ENCODE peak calls at places on chromosome 2, in eight cellular contexts. U, T, G, E, I, X, D and A are unnamed samples.
A peak's percentile ranks its signal among the peaks of the same experiment; 100 is the strongest.

GRCh38 chr2:160406591-160407392 is 86.8 kb downstream of the RBMS1 start:
- DNase-seq in U (peak; percentile 56), T (peak; percentile 57), G (no peak), E (peak; percentile 31), I (peak; percentile 29), X (no peak), D (peak; percentile 80), A (no peak)

GRCh38 chr2:205660521-205661124 is 21.7 kb upstream of the NRP2 start:
- DNase-seq in U (no peak), T (no peak), G (no peak), E (no peak), I (no peak), X (no peak), D (peak; percentile 98), A (no peak)

GRCh38 chr2:113173563-113174368 is at the start of gene PSD4:
- DNase-seq in U (peak; percentile 73), T (peak; percentile 78), G (peak; percentile 56), E (no peak), I (no peak), X (no peak), D (no peak), A (no peak)

GRCh38 chr2:113077921-113078320 is 10.2 kb downstream of the IL1F10 start:
- DNase-seq in U (no peak), T (no peak), G (no peak), E (peak; percentile 79), I (no peak), X (no peak), D (no peak), A (no peak)

GRCh38 chr2:84919885-84920580 is 14.6 kb downstream of the TMSB10 start:
- DNase-seq in U (peak; percentile 52), T (no peak), G (no peak), E (peak; percentile 56), I (no peak), X (no peak), D (peak; percentile 99), A (no peak)

GRCh38 chr2:5616019-5616418 is 76.2 kb upstream of the SOX11 start:
- DNase-seq in U (no peak), T (no peak), G (no peak), E (no peak), I (no peak), X (no peak), D (no peak), A (no peak)

GRCh38 chr2:96144481-96145027 is 686 bp downstream of the DUSP2 start:
- DNase-seq in U (no peak), T (peak; percentile 68), G (no peak), E (no peak), I (peak; percentile 48), X (no peak), D (no peak), A (no peak)

GRCh38 chr2:226758886-226759660 is 40.5 kb downstream of the IRS1 start:
- DNase-seq in U (no peak), T (no peak), G (no peak), E (no peak), I (no peak), X (no peak), D (peak; percentile 87), A (no peak)

GRCh38 chr2:107592225-107592624 is 234.5 kb upstream of the RGPD4 start:
- DNase-seq in U (no peak), T (no peak), G (no peak), E (no peak), I (no peak), X (no peak), D (no peak), A (no peak)

GRCh38 chr2:127526940-127527804 is 883 bp upstream of the IWS1 start:
- DNase-seq in U (no peak), T (no peak), G (no peak), E (peak; percentile 40), I (no peak), X (no peak), D (no peak), A (no peak)

GRCh38 chr2:109701362-109701761 is 87.2 kb downstream of the SOWAHC start:
- DNase-seq in U (no peak), T (no peak), G (no peak), E (peak; percentile 26), I (no peak), X (no peak), D (no peak), A (no peak)

GRCh38 chr2:101305044-101305443 is 3.5 kb downstream of the RNF149 start:
- DNase-seq in U (no peak), T (no peak), G (no peak), E (no peak), I (no peak), X (no peak), D (no peak), A (no peak)

GRCh38 chr2:160484859-160485520 is 8.6 kb downstream of the RBMS1 start:
- DNase-seq in U (no peak), T (no peak), G (no peak), E (no peak), I (no peak), X (no peak), D (no peak), A (no peak)

GRCh38 chr2:7539077-7539476 is 621.9 kb downstream of the RNF144A start:
- DNase-seq in U (no peak), T (no peak), G (no peak), E (no peak), I (no peak), X (no peak), D (no peak), A (no peak)

GRCh38 chr2:102236132-102236531 is 49.3 kb downstream of the IL1RL2 start:
- DNase-seq in U (no peak), T (no peak), G (no peak), E (no peak), I (no peak), X (no peak), D (no peak), A (no peak)

GRCh38 chr2:25078171-25079049 is 36.5 kb downstream of the EFR3B start:
- DNase-seq in U (no peak), T (no peak), G (no peak), E (peak; percentile 64), I (no peak), X (no peak), D (peak; percentile 91), A (no peak)

GRCh38 chr2:46984642-46985476 is 69.3 kb upstream of the MCFD2 start:
- DNase-seq in U (peak; percentile 81), T (no peak), G (peak; percentile 82), E (peak; percentile 78), I (no peak), X (no peak), D (peak; percentile 97), A (peak; percentile 58)

GRCh38 chr2:516131-516530 is 161.1 kb downstream of the TMEM18 start:
- DNase-seq in U (no peak), T (no peak), G (no peak), E (no peak), I (no peak), X (no peak), D (no peak), A (no peak)

GRCh38 chr2:21333249-21333648 is 209.5 kb downstream of the TDRD15 start:
- DNase-seq in U (no peak), T (no peak), G (no peak), E (no peak), I (no peak), X (no peak), D (no peak), A (no peak)

GRCh38 chr2:39437522-39438296 is 624 bp upstream of the MAP4K3 start:
- DNase-seq in U (peak; percentile 45), T (peak; percentile 76), G (no peak), E (peak; percentile 54), I (peak; percentile 57), X (no peak), D (peak; percentile 31), A (no peak)

GRCh38 chr2:166632616-166633015 is 138.6 kb upstream of the SCN7A start:
- DNase-seq in U (no peak), T (no peak), G (no peak), E (peak; percentile 29), I (no peak), X (no peak), D (peak; percentile 98), A (no peak)
- TF ChIP-seq CTCF in U (no peak), T (no peak), G (no peak), E (no peak), I (no peak), X (no peak), D (no peak), A (no peak)

DNA sequence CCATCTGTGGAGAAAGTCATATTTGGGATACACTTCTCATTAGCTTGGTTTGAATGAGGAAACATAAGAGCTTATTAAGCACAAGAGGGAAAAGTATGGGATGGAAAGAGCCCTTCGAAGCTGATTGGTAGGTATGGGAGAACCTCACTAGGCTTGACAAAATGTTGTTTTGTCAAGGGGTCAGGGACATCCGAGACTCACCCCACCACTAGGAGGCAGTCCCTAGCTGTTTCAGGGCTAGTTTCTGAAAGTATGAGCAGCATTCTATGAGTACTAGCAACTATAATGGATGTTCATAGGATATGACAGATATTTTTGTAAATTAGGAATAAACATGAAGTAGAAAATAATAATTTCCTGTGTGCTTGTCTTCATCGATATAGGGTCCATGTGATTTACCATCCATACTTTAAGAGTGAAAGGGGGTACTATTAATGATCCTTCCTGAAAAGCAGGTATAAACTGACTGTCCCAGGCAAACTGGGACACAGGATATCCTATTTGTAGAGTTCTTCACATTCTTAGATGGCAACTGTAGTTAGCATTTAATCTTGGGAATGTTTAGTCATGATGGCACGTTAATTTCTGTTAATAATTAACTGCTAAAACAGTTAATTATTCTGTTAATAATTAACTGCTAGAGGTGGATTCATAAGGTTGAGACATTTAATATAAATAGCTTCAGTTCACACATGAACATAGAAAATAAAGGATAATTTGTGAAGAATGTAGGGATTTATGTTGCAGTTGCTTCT is 28.4 kb downstream of the OTX1 start:
- DNase-seq in U (no peak), T (no peak), G (no peak), E (no peak), I (no peak), X (no peak), D (no peak), A (no peak)
- TF ChIP-seq CTCF in U (no peak), T (no peak), G (no peak), E (peak; percentile 63), I (no peak), X (no peak), D (peak; percentile 29), A (no peak)

DNA sequence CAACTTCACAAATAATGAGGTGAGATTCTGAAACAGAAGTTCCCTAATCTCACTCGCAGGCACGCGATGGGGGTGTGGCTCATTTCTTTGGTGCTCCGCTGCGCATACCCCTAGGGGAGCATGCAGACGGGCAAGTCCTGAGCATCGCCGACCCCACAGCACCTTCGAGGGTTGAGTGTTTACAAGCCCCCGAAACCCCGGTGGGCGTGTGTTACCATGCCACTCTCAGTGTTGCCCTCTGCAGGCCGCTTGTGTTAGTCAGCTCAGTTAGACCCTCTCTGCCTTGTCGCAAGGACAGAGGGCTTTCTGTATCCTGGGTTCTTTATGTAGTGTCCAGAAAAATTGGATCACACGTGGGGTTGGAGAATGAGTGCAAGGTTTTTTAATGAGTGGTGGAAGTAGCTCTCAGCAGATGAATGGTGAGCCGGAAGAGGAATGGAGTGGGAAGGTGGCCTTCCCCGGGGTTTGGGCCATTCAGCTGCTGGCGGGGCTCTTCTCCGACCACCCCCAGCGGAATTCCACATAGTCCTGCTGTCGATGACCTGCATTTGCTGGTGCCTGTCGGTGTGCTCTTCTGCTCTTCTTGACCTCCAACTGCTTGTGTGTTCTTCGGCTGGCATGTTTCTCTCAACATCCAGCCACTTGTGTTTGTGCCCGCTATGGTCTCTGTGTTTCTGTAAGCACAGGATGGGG is 191.3 kb downstream of the RPRM start:
- DNase-seq in U (no peak), T (no peak), G (no peak), E (no peak), I (no peak), X (peak; percentile 48), D (no peak), A (no peak)
- TF ChIP-seq CTCF in U (no peak), T (no peak), G (no peak), E (no peak), I (no peak), X (peak; percentile 33), D (no peak), A (no peak)

GRCh38 chr2:191165190-191165643 is 14.4 kb upstream of the STAT4 start:
- DNase-seq in U (no peak), T (no peak), G (no peak), E (peak; percentile 23), I (no peak), X (no peak), D (peak; percentile 72), A (no peak)
- TF ChIP-seq CTCF in U (peak; percentile 48), T (peak; percentile 28), G (peak; percentile 39), E (peak; percentile 80), I (peak; percentile 38), X (peak; percentile 53), D (peak; percentile 80), A (no peak)